ENCODE peak calls at places on chromosomes 6 and 20, in nine cellular contexts. W, B, C, E, K, L, Y, R and V are unnamed samples.

GRCh38 chr20:11726021-11726420 is 191.7 kb upstream of the BTBD3 start:
- DNase-seq in K (no peak), E (no peak), L (no peak), B (no peak), R (no peak), W (no peak), C (no peak), Y (no peak), V (no peak)

GRCh38 chr6:139239137-139239536 is 52.7 kb downstream of the TXLNB start:
- DNase-seq in R (no peak), W (no peak), B (no peak), E (no peak), Y (peak), C (no peak), L (no peak), K (no peak), V (no peak)

GRCh38 chr20:58715709-58716475 is 23.3 kb downstream of the NPEPL1 start:
- DNase-seq in E (no peak), C (peak), K (peak), L (no peak), W (no peak), R (peak), B (no peak), Y (no peak), V (no peak)

GRCh38 chr6:131065824-131066171 is 2.8 kb upstream of the EPB41L2 start:
- DNase-seq in B (no peak), Y (no peak), L (no peak), K (no peak), E (no peak), C (no peak), R (no peak), W (no peak), V (no peak)

GRCh38 chr20:8388146-8388545 is 256.1 kb downstream of the PLCB1 start:
- DNase-seq in B (no peak), R (no peak), E (peak), L (no peak), Y (peak), C (no peak), W (no peak), K (no peak), V (no peak)

GRCh38 chr6:37648465-37649330 is 49.0 kb downstream of the MDGA1 start:
- DNase-seq in B (peak), E (no peak), K (peak), C (no peak), W (no peak), L (no peak), R (no peak), Y (no peak), V (no peak)

GRCh38 chr6:37804676-37805075 is 14.9 kb upstream of the ZFAND3 start:
- DNase-seq in K (no peak), C (no peak), B (no peak), L (no peak), E (peak), Y (peak), W (no peak), R (no peak), V (no peak)

GRCh38 chr6:12760911-12761310 is 44.3 kb downstream of the PHACTR1 start:
- DNase-seq in R (no peak), C (no peak), W (no peak), B (no peak), Y (no peak), L (no peak), E (no peak), K (no peak), V (no peak)

GRCh38 chr6:35146453-35146852 is 5.3 kb upstream of the TCP11 start:
- DNase-seq in Y (peak), W (no peak), C (no peak), R (peak), B (peak), L (peak), E (peak), K (no peak), V (no peak)

GRCh38 chr6:103723438-103723837 is 1136.3 kb downstream of the HACE1 start:
- DNase-seq in K (no peak), W (no peak), L (no peak), R (no peak), C (no peak), E (no peak), B (no peak), Y (no peak), V (no peak)

DNA sequence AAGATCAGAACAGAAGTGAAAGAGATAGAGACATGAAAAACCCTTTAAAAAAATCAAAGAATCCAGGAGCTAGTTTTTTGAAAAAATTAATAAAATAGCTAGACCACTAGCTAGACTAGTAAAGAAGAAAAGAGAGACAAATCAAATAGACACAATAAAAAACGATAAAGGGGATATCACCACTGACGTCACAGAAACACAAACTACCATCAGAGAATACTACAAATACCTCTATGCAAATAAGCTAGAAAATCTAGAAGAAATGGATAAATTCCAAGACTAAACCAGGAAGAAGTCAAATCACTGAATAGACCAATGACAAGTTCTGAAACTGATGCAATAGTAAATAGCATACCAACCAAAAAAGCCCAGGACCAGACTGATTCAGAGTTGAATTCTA is 29.6 kb upstream of the SENP6 start:
- DNase-seq in L (no peak), B (no peak), C (no peak), E (no peak), Y (no peak), R (no peak), W (no peak), K (no peak), V (no peak)
- TF ChIP-seq CTCF in L (no peak), B (no peak), C (no peak), E (no peak), Y (no peak), R (no peak), W (no peak), K (no peak), V (no peak)

DNA sequence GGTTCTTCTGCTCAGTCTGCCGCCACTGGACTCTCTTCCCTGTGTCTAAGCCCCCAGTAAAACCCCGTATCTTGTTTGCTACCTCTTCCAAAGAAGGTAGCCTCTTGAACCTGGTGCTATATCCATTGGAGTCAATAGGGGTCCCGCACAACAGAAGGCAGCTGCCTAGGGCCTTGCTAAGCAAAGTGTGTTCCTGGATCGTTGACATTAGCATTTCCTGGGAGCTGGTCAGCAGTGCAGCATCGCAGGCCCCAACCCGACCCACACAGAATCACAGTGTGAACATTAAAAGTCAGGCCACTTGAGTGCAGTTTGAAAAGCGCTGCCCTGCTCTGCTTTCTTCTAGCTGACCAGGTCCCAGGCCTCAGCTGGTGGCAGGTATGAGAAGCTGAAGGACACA is 2.9 kb downstream of the ADA start:
- DNase-seq in Y (no peak), L (no peak), C (no peak), K (no peak), R (no peak), W (no peak), E (no peak), B (no peak), V (no peak)
- TF ChIP-seq CTCF in Y (no peak), L (no peak), C (no peak), K (no peak), R (no peak), W (no peak), E (no peak), B (peak), V (no peak)

GRCh38 chr6:41683460-41684310 is 45.4 kb downstream of the MDFI start:
- DNase-seq in Y (peak), K (peak), L (peak), R (peak), B (peak), W (peak), E (peak), C (peak), V (peak)

GRCh38 chr6:41688256-41688965 is 47.0 kb downstream of the TFEB start:
- DNase-seq in R (no peak), L (no peak), Y (no peak), W (no peak), K (no peak), E (no peak), C (no peak), B (no peak), V (no peak)

GRCh38 chr6:41687501-41688175 is 47.8 kb downstream of the TFEB start:
- DNase-seq in B (no peak), Y (no peak), K (no peak), L (no peak), C (no peak), R (no peak), E (no peak), W (no peak), V (no peak)

GRCh38 chr6:41684311-41685182 is 46.3 kb downstream of the MDFI start:
- DNase-seq in Y (no peak), W (no peak), C (no peak), R (no peak), K (no peak), B (no peak), L (no peak), E (no peak), V (no peak)

GRCh38 chr6:41685641-41686380 is 47.5 kb downstream of the MDFI start:
- DNase-seq in L (no peak), R (no peak), W (no peak), B (no peak), E (no peak), K (no peak), C (no peak), Y (no peak), V (no peak)
- TF ChIP-seq CTCF in L (no peak), R (no peak), W (no peak), B (no peak), E (no peak), K (no peak), C (no peak), Y (no peak), V (no peak)

GRCh38 chr20:833121-833449 is 430 bp upstream of the FAM110A start:
- DNase-seq in C (no peak), E (no peak), W (no peak), Y (no peak), L (no peak), B (no peak), K (no peak), R (no peak), V (no peak)

GRCh38 chr20:836188-836587 is 2.7 kb downstream of the FAM110A start:
- DNase-seq in W (no peak), E (no peak), B (no peak), C (no peak), Y (no peak), L (no peak), K (no peak), R (no peak), V (no peak)

GRCh38 chr20:834151-834747 is 734 bp downstream of the FAM110A start:
- DNase-seq in E (no peak), Y (no peak), L (no peak), B (no peak), C (no peak), W (no peak), R (no peak), K (no peak), V (no peak)

GRCh38 chr20:833450-834150 is at the start of gene FAM110A:
- DNase-seq in L (peak), B (peak), R (peak), E (peak), W (peak), Y (peak), K (peak), C (peak), V (peak)

DNA sequence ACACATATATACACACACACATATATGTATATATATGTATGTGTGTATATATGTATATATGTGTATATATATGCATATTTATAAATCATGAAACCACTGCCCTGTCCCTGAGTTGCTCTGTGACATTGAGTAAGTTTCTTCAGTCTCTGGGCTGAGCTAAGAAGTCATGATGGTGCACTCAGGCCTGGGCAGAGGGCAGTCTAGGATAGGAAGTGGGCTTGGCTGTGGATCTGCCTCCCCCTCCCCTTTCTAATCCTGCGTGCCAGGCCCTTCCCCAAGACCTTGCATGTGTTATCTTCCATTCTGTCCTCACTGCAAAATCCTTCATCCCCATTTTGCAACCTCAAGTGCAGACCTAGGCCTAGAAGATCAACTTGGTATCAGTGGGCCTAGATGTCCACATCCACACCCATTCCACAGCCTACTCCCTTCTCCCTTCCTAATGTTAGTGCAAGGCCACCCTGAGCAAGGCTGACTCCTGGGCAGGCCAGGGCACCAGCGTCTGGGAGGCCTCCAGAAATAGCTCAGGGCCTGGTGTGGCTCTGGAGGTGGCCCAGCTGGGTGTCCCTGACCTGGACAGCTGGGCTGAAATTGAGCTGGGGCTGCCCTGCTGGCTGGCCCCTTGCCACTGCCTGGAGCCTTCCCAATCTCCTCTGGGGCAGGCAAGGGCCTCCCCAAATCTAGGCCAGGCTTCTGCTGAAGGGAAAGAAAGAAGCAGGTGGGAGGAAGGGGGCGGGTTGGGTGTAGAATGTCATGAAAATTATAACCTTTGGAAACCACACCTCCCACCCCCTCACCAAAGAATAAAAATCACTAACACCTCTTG is 1.9 kb downstream of the FAM110A start:
- DNase-seq in C (no peak), Y (no peak), L (no peak), B (no peak), R (peak), K (peak), E (no peak), W (no peak), V (no peak)
- TF ChIP-seq CTCF in C (no peak), Y (no peak), L (no peak), B (no peak), R (no peak), K (no peak), E (no peak), W (no peak), V (no peak)

GRCh38 chr6:168353041-168353440 is 33.5 kb upstream of the DACT2 start:
- DNase-seq in B (no peak), W (no peak), Y (no peak), L (no peak), K (no peak), C (peak), E (no peak), R (no peak), V (no peak)

GRCh38 chr6:168347053-168347452 is 27.5 kb upstream of the DACT2 start:
- DNase-seq in Y (no peak), K (no peak), E (no peak), C (no peak), W (no peak), R (no peak), L (no peak), B (no peak), V (no peak)

GRCh38 chr6:168348186-168348585 is 28.6 kb upstream of the DACT2 start:
- DNase-seq in C (no peak), E (no peak), W (no peak), Y (no peak), R (no peak), L (no peak), B (no peak), K (no peak), V (no peak)

GRCh38 chr6:168347615-168348014 is 28.0 kb upstream of the DACT2 start:
- DNase-seq in L (no peak), C (no peak), Y (no peak), R (no peak), W (no peak), B (no peak), K (no peak), E (no peak), V (no peak)

GRCh38 chr6:168349718-168350117 is 30.1 kb upstream of the DACT2 start:
- DNase-seq in C (no peak), K (no peak), B (no peak), R (no peak), E (no peak), L (no peak), W (no peak), Y (no peak), V (no peak)
- TF ChIP-seq CTCF in C (no peak), K (no peak), B (no peak), R (no peak), E (no peak), L (no peak), W (no peak), Y (no peak), V (no peak)